ENCODE peak calls at places on chromosomes 12 and 14, in ten cellular contexts. H is AG10803; Q is WTC11; N is fibroblast of pulmonary artery; Y is CD8-positive, alpha-beta T cell; U is foreskin fibroblast; K is IMR-90; E is AG09309; L is dorsolateral prefrontal cortex; F is sigmoid colon. B is an unnamed sample.

GRCh38 chr12:96047621-96048211 is 12.3 kb upstream of the LTA4H start:
- DNase-seq in F (peak), Y (no peak), U (peak), N (peak), K (peak), H (peak), Q (no peak), L (no peak), E (peak), B (peak)

GRCh38 chr12:130714091-130714590 is 2.0 kb downstream of the RIMBP2 start:
- DNase-seq in F (no peak), N (no peak), U (no peak), K (no peak), Y (no peak), Q (no peak), H (no peak), L (no peak), E (no peak), B (no peak)

GRCh38 chr12:46660276-46660675 is 165.5 kb downstream of the SLC38A4 start:
- DNase-seq in N (peak), Y (no peak), Q (no peak), E (no peak), F (no peak), L (no peak), U (peak), H (peak), K (peak), B (no peak)

GRCh38 chr12:13376627-13377373 is 180.3 kb downstream of the EMP1 start:
- DNase-seq in U (no peak), N (no peak), K (no peak), L (no peak), H (no peak), F (no peak), Q (no peak), Y (no peak), E (no peak), B (no peak)

GRCh38 chr12:77571127-77571526 is 259.6 kb upstream of the NAV3 start:
- DNase-seq in F (no peak), K (peak), U (no peak), Y (no peak), N (no peak), H (no peak), L (no peak), Q (no peak), E (no peak), B (no peak)

GRCh38 chr12:25480145-25480544 is 72.9 kb downstream of the LMNTD1 start:
- DNase-seq in U (no peak), L (no peak), F (no peak), N (peak), Y (no peak), H (no peak), K (no peak), E (no peak), Q (no peak), B (no peak)

GRCh38 chr12:71440393-71441349 is 1.1 kb downstream of the LGR5 start:
- DNase-seq in Q (peak), N (peak), F (no peak), H (no peak), U (peak), K (no peak), Y (no peak), E (no peak), L (no peak), B (no peak)

GRCh38 chr14:105162374-105162979 is 6.1 kb downstream of the JAG2 start:
- DNase-seq in E (no peak), N (no peak), Q (no peak), F (no peak), Y (no peak), K (no peak), H (no peak), L (peak), U (no peak), B (no peak)

GRCh38 chr12:120361506-120362208 is 7.3 kb downstream of the MSI1 start:
- DNase-seq in Y (no peak), K (peak), E (no peak), H (peak), N (peak), L (peak), F (peak), U (peak), Q (peak), B (peak)

GRCh38 chr12:89618113-89618862 is 90.3 kb downstream of the ATP2B1 start:
- DNase-seq in E (no peak), U (no peak), H (peak), K (no peak), Y (no peak), N (no peak), L (no peak), Q (no peak), F (no peak), B (no peak)

GRCh38 chr12:4034926-4035325 is 161.7 kb upstream of the PARP11 start:
- DNase-seq in L (no peak), F (no peak), K (peak), E (no peak), H (peak), Y (no peak), U (peak), N (no peak), Q (no peak), B (no peak)

GRCh38 chr14:65198346-65198745 is 96.0 kb upstream of the MAX start:
- DNase-seq in H (no peak), K (no peak), F (no peak), Q (no peak), L (no peak), U (no peak), Y (no peak), N (no peak), E (no peak), B (no peak)

GRCh38 chr14:105087308-105087962 is 22.2 kb upstream of the GPR132 start:
- DNase-seq in E (no peak), F (peak), H (peak), N (peak), L (no peak), U (peak), Q (no peak), K (peak), Y (no peak), B (no peak)

GRCh38 chr12:54215990-54216579 is 27.3 kb upstream of the SMUG1 start:
- DNase-seq in U (no peak), L (no peak), Q (peak), E (no peak), K (no peak), F (no peak), Y (no peak), N (no peak), H (no peak), B (no peak)

GRCh38 chr14:99481745-99482099 is 513 bp downstream of the CCNK start:
- DNase-seq in U (peak), E (no peak), N (peak), K (peak), Y (peak), F (no peak), H (peak), Q (no peak), L (no peak), B (no peak)

GRCh38 chr12:69107541-69107940 is 131.8 kb upstream of the CPSF6 start:
- DNase-seq in F (no peak), K (no peak), Q (no peak), E (no peak), U (no peak), N (no peak), H (no peak), L (no peak), Y (no peak), B (no peak)

GRCh38 chr12:69106482-69107118 is 132.8 kb upstream of the CPSF6 start:
- DNase-seq in K (no peak), N (no peak), H (no peak), U (no peak), Q (no peak), L (no peak), F (no peak), E (no peak), Y (no peak), B (no peak)

GRCh38 chr12:69105101-69105613 is 134.2 kb upstream of the CPSF6 start:
- DNase-seq in L (no peak), F (no peak), E (no peak), N (no peak), H (no peak), K (no peak), Y (no peak), U (no peak), Q (no peak), B (no peak)

GRCh38 chr12:69112616-69113015 is 126.8 kb upstream of the CPSF6 start:
- DNase-seq in Q (no peak), L (no peak), H (no peak), Y (no peak), N (no peak), U (no peak), F (no peak), K (no peak), E (no peak), B (no peak)

GRCh38 chr12:69108024-69108423 is 131.3 kb upstream of the CPSF6 start:
- DNase-seq in U (peak), H (no peak), Y (no peak), K (no peak), N (peak), E (no peak), L (no peak), Q (no peak), F (no peak), B (no peak)
- TF ChIP-seq CTCF in U (no peak), H (peak), Y (no peak), K (no peak), N (peak), E (no peak), L (no peak), Q (no peak), F (no peak), B (no peak)

DNA sequence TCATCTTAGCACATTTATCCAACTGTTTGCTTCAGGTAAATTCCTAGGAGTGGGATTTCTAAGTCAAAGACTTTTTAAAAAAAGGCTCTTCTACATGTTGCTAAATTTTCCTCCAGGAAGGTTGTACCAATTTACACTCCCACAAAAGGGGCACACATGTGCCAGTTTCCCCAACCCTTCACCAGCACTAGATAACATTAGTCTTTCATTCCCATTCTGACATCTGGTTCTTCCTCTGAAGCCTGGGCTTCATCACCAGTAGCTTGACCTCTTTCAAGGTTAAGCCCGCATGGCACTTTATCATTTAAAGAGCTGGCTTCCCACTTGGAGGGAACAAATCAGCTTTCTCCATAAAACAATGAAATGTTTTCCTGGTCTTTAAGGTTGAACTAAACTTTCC is 168.4 kb downstream of the MYRFL start:
- DNase-seq in E (no peak), U (no peak), N (no peak), H (no peak), L (no peak), K (no peak), Q (no peak), Y (no peak), F (no peak), B (no peak)
- TF ChIP-seq CTCF in E (no peak), U (no peak), N (no peak), H (no peak), L (no peak), K (no peak), Q (no peak), Y (no peak), F (no peak), B (no peak)

GRCh38 chr12:108234155-108234554 is 105.0 kb downstream of the CMKLR1 start:
- DNase-seq in N (peak), L (no peak), H (peak), Q (no peak), E (peak), K (no peak), U (no peak), F (no peak), Y (no peak), B (no peak)
- TF ChIP-seq CTCF in N (no peak), L (no peak), H (peak), Q (no peak), E (peak), K (no peak), U (no peak), F (no peak), Y (no peak), B (peak)

GRCh38 chr12:97967831-97968230 is 505.2 kb downstream of the RMST start:
- DNase-seq in Y (no peak), U (no peak), Q (no peak), N (no peak), E (no peak), F (no peak), K (no peak), L (no peak), H (no peak), B (no peak)

DNA sequence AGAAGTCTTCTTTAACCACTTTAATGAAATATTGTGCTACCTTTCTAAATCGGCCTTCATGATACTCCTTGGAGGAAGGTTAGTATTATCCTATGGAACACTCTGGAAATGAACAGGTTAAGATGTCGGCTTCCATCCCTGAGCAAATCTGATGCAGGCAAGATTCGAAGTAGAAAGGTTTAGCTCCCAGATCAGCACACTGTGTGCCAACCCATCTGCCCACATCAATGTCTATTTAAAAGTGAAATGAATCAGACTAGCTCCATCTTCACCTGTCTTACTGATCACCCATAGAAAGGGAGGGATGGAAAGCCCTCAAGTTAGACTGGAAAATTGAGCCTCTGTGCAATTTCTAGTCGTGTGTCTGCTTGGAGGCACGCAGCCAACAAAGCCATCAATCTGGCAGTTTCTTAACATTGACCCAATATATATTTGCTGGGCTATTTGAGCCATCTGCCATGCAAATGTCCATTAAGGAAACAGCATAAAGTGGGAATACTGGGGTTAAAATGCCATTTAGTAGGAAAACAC is 506.1 kb downstream of the RMST start:
- DNase-seq in K (no peak), E (no peak), N (no peak), F (no peak), U (no peak), Y (no peak), L (no peak), H (no peak), Q (no peak), B (no peak)
- TF ChIP-seq CTCF in K (no peak), E (no peak), N (no peak), F (no peak), U (no peak), Y (no peak), L (no peak), H (no peak), Q (no peak), B (no peak)

GRCh38 chr14:102930138-102930752 is 7.8 kb downstream of the AMN start:
- DNase-seq in Q (peak), U (peak), F (no peak), K (no peak), H (no peak), Y (no peak), L (no peak), N (no peak), E (no peak), B (no peak)
- TF ChIP-seq CTCF in Q (no peak), U (no peak), F (no peak), K (no peak), H (no peak), Y (no peak), L (no peak), N (no peak), E (no peak), B (no peak)

GRCh38 chr12:75437564-75437963 is 43.0 kb upstream of the GLIPR1 start:
- DNase-seq in H (peak), Q (no peak), L (no peak), E (no peak), F (no peak), Y (no peak), K (peak), N (peak), U (no peak), B (no peak)
- TF ChIP-seq CTCF in H (peak), Q (no peak), L (no peak), E (peak), F (no peak), Y (peak), K (peak), N (peak), U (peak), B (peak)

B was measured in AG09319.